ENCODE peak calls at places on chromosomes 6 and 20, in five cellular contexts. M, B, W, T and A are unnamed samples. For H4K20me1, the result is how much of the 10 kb centered on the place peaks cover.

GRCh38 chr6:35543459-35544193 is 30.9 kb upstream of the TULP1 start:
- DNase-seq in T (no peak), M (no peak), B (peak), W (no peak), A (no peak)

GRCh38 chr6:26065952-26066380 is 21.3 kb upstream of the HFE start:
- DNase-seq in B (peak), M (peak), W (peak), T (peak), A (peak)

GRCh38 chr6:26457407-26457795 is 354 bp upstream of the BTN2A1 start:
- DNase-seq in M (no peak), B (peak), T (no peak), W (peak), A (no peak)

GRCh38 chr6:98971303-98971702 is 23.6 kb upstream of the FBXL4 start:
- DNase-seq in B (no peak), M (no peak), T (no peak), W (no peak), A (no peak)

GRCh38 chr6:13081189-13081563 is 247.2 kb downstream of the TBC1D7 start:
- DNase-seq in T (no peak), M (no peak), W (no peak), B (no peak), A (no peak)

GRCh38 chr6:75124983-75125382 is 80.9 kb downstream of the COL12A1 start:
- DNase-seq in W (no peak), T (no peak), M (peak), B (no peak), A (no peak)

GRCh38 chr6:21527731-21528130 is 65.8 kb upstream of the SOX4 start:
- DNase-seq in B (no peak), M (no peak), T (no peak), W (no peak), A (no peak)

GRCh38 chr6:112485813-112486212 is 138.7 kb downstream of the RFPL4B start:
- DNase-seq in T (no peak), M (no peak), W (peak), B (no peak), A (no peak)

GRCh38 chr6:78995946-78996345 is 82.1 kb downstream of the PHIP start:
- DNase-seq in B (no peak), T (no peak), M (no peak), W (peak), A (peak)

GRCh38 chr6:129370268-129370916 is 339.6 kb downstream of the ARHGAP18 start:
- DNase-seq in T (peak), M (peak), W (peak), B (peak), A (peak)

GRCh38 chr6:145627451-145627850 is 107.9 kb downstream of the EPM2A start:
- DNase-seq in W (no peak), T (no peak), M (no peak), B (no peak), A (no peak)

GRCh38 chr6:30810813-30811329 is 66.5 kb upstream of the IER3 start:
- DNase-seq in W (no peak), M (no peak), B (peak), T (peak), A (no peak)

GRCh38 chr20:62804632-62805364 is at the start of gene OGFR:
- DNase-seq in B (peak), M (peak), W (peak), T (peak), A (peak)

GRCh38 chr20:37526839-37527637 is 638 bp downstream of the BLCAP start:
- DNase-seq in B (no peak), M (peak), W (peak), T (no peak), A (peak)

GRCh38 chr6:134519456-134519855 is 201.5 kb upstream of the SGK1 start:
- DNase-seq in B (no peak), M (no peak), W (no peak), T (no peak), A (no peak)

GRCh38 chr6:51273228-51273961 is 454.7 kb downstream of the TFAP2B start:
- DNase-seq in M (no peak), W (no peak), T (no peak), B (peak), A (no peak)

GRCh38 chr20:22723659-22724058 is 139.3 kb upstream of the FOXA2 start:
- DNase-seq in B (no peak), T (no peak), M (no peak), W (peak), A (no peak)

GRCh38 chr6:90370493-90370959 is 73.9 kb upstream of the BACH2 start:
- DNase-seq in W (peak), T (no peak), B (no peak), M (no peak), A (no peak)

GRCh38 chr20:34579936-34580587 is 21.5 kb downstream of the MAP1LC3A start:
- DNase-seq in M (no peak), W (peak), T (peak), B (no peak), A (peak)

GRCh38 chr6:45590225-45590624 is 212.5 kb upstream of the SUPT3H start:
- DNase-seq in B (no peak), W (peak), M (peak), T (no peak), A (peak)

GRCh38 chr6:43705996-43706395 is 18.4 kb upstream of the MRPS18A start:
- DNase-seq in B (no peak), T (peak), W (peak), M (peak), A (no peak)

GRCh38 chr6:74936886-74937285 is 269.0 kb downstream of the COL12A1 start:
- DNase-seq in W (peak), M (no peak), B (no peak), T (no peak), A (peak)

GRCh38 chr6:3061501-3061941 is 6.8 kb upstream of the RIPK1 start:
- DNase-seq in W (peak), T (no peak), M (peak), B (no peak), A (peak)
- H4K20me1 ChIP-seq in W (under half), T (under half), M (under half), B (under half), A (under half)

DNA sequence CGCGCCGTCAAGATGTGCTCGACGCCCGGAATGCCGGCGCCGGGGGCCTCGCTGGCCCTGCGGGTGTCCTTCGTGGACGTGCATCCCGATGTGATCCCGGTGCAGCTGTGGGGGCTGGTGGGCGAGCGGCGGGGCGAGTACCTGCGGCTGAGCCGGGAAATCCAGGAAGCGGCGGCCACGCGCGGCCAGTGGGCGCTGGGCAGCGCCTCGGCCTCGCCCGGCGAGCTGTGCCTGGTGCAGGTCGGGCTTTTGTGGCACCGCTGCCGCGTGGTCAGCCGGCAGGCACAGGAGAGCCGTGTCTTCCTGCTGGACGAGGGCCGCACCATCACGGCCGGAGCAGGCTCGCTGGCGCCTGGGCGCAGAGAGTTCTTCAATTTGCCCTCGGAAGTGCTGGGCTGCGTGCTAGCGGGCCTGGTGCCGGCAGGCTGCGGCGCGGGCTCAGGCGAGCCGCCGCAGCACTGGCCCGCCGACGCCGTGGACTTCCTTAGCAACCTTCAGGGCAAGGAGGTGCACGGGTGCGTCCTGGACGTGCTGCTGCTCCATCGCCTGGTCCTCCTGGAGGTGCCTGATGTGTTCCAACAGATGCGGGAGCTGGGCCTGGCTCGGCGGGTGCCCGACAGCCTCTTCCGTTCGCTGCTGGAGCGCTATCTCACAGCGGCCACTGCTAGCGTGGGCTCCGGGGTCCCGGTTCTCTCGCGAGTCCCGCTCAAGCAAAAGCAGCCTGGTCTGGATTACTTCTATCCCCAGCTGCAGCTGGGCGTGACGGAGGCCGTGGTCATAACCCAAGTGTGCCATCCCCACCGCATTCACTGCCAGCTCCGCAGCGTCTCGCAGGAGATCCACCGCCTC is 656 bp downstream of the TDRD6 start:
- DNase-seq in B (peak), M (no peak), W (no peak), T (no peak), A (no peak)
- H4K20me1 ChIP-seq in B (under half), M (under half), W (under half), T (under half), A (under half)

DNA sequence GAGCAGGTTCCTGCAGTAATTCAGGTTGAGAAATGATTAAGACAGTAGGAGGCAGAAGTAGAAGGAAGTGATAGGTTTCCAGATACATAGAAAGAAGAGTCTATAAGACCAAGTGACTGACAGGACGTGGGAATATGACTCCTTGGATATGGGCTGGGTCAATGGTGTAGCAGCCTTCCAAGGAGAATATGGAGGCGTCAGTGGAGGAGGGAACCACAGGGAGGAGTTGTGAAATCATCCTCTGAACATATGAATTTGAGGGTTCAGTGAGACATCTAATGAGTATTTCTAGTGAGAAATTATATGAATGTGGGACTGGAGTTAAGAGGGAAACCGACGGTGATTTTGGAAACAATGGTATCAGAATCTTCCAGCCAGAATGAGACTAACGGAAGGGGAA is 43.2 kb downstream of the NUDT3 start:
- DNase-seq in W (peak), T (no peak), B (no peak), M (no peak), A (no peak)
- H4K20me1 ChIP-seq in W (under half), T (under half), B (under half), M (under half), A (half or more)

GRCh38 chr6:4860387-4860786 is 84.2 kb downstream of the CDYL start:
- DNase-seq in T (no peak), M (no peak), W (no peak), B (no peak), A (no peak)
- H4K20me1 ChIP-seq in T (under half), M (under half), W (under half), B (under half), A (half or more)

GRCh38 chr6:108160009-108160408 is 5.8 kb upstream of the NR2E1 start:
- DNase-seq in T (no peak), W (no peak), B (peak), M (no peak), A (no peak)
- H4K20me1 ChIP-seq in T (under half), W (under half), B (under half), M (under half), A (under half)

DNA sequence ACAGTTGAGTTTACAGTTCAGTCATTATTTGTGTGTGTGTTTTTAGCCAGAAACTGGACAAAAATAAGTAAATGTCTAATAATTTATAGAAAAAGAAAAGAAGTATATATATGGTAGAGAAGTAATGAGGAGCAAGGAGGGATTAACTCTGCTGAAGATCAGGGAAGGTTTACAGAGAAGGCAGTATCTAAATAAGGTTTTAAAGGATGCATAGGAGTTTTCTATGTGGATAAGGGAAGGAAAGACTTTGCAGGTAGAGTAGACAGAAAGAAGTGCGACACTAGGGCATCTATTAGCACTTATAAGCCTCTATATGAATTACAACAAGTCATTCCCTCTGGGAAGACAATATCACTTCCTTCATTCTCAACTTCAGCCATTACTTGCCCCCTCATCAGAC is 34.3 kb downstream of the ISM1 start:
- DNase-seq in W (no peak), B (no peak), T (no peak), M (no peak), A (no peak)
- H4K20me1 ChIP-seq in W (under half), B (under half), T (under half), M (under half), A (under half)

DNA sequence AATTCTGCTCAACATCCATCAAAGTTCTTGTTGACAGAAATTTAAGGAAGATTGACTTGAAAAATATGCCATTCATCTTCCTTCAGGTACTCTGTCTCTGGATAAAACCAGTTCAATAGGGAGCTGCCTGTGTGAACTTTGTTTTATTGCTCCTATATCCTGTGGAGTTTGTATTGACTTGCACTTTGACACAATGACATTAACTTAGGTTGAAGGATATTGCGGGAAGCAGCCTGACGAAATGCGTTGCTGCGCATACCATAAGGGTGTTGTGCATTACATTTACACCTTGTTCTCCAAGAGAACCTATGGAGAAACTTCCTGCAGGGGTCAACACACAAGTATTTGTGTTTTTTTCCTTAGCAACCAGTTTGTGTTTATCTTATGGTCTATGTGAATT is 185.4 kb upstream of the GRIK2 start:
- DNase-seq in T (no peak), B (no peak), W (no peak), M (no peak), A (no peak)
- H4K20me1 ChIP-seq in T (under half), B (under half), W (under half), M (under half), A (under half)